ENCODE peak calls at places on chromosomes 12 and 14, in eight cellular contexts. F, V, M, N, C, Y, L and O are unnamed samples.

GRCh38 chr12:53306826-53307225 is 7.3 kb downstream of the MYG1 start:
- DNase-seq in F (no peak), V (no peak), M (no peak), N (no peak), C (no peak), Y (no peak), L (no peak), O (no peak)

GRCh38 chr12:14695685-14696084 is 714 bp downstream of the GUCY2C start:
- DNase-seq in F (no peak), V (no peak), M (no peak), N (no peak), C (no peak), Y (no peak), L (no peak), O (no peak)

GRCh38 chr14:85466678-85467077 is 63.3 kb upstream of the FLRT2 start:
- DNase-seq in F (no peak), V (no peak), M (peak), N (no peak), C (peak), Y (no peak), L (no peak), O (no peak)

GRCh38 chr12:81143057-81143456 is 65.2 kb downstream of the ACSS3 start:
- DNase-seq in F (no peak), V (no peak), M (no peak), N (no peak), C (no peak), Y (no peak), L (no peak), O (no peak)

GRCh38 chr12:66903782-66904396 is 225.0 kb upstream of the GRIP1 start:
- DNase-seq in F (no peak), V (no peak), M (no peak), N (no peak), C (no peak), Y (no peak), L (no peak), O (no peak)

GRCh38 chr12:70197362-70197744 is 45.9 kb upstream of the CNOT2 start:
- DNase-seq in F (no peak), V (no peak), M (no peak), N (no peak), C (no peak), Y (no peak), L (no peak), O (no peak)

GRCh38 chr12:58888131-58888783 is 32.0 kb downstream of the LRIG3 start:
- DNase-seq in F (peak), V (no peak), M (peak), N (no peak), C (peak), Y (peak), L (no peak), O (peak)

GRCh38 chr14:53640695-53641094 is 315.9 kb downstream of the BMP4 start:
- DNase-seq in F (no peak), V (no peak), M (peak), N (no peak), C (peak), Y (no peak), L (no peak), O (no peak)

GRCh38 chr14:92794961-92795360 is 856 bp downstream of the GOLGA5 start:
- DNase-seq in F (no peak), V (no peak), M (no peak), N (no peak), C (no peak), Y (no peak), L (no peak), O (no peak)

GRCh38 chr12:31204995-31205582 is 120.9 kb downstream of the SINHCAF start:
- DNase-seq in F (no peak), V (no peak), M (peak), N (no peak), C (peak), Y (no peak), L (no peak), O (no peak)

GRCh38 chr12:58916891-58917570 is 3.3 kb downstream of the LRIG3 start:
- DNase-seq in F (no peak), V (no peak), M (peak), N (no peak), C (peak), Y (no peak), L (no peak), O (no peak)

GRCh38 chr12:62724947-62725447 is 210.0 kb downstream of the PPM1H start:
- DNase-seq in F (peak), V (no peak), M (peak), N (no peak), C (peak), Y (peak), L (no peak), O (no peak)

GRCh38 chr12:44618960-44619359 is 257.2 kb downstream of the NELL2 start:
- DNase-seq in F (no peak), V (no peak), M (no peak), N (no peak), C (no peak), Y (no peak), L (no peak), O (no peak)

GRCh38 chr12:51642286-51642685 is 51.3 kb downstream of the SCN8A start:
- DNase-seq in F (no peak), V (no peak), M (no peak), N (no peak), C (no peak), Y (no peak), L (no peak), O (no peak)

GRCh38 chr14:95040723-95041476 is 116.4 kb downstream of the DICER1 start:
- DNase-seq in F (peak), V (no peak), M (peak), N (no peak), C (no peak), Y (no peak), L (no peak), O (no peak)

GRCh38 chr12:48183091-48183875 is at the start of gene CCDC184:
- DNase-seq in F (peak), V (peak), M (peak), N (peak), C (peak), Y (no peak), L (peak), O (peak)

GRCh38 chr12:93453633-93454032 is 11.9 kb upstream of the UBE2N start:
- DNase-seq in F (no peak), V (no peak), M (peak), N (no peak), C (peak), Y (no peak), L (no peak), O (no peak)

GRCh38 chr12:57477710-57478681 is 1.7 kb downstream of the ARHGAP9 start:
- DNase-seq in F (no peak), V (peak), M (peak), N (no peak), C (peak), Y (no peak), L (no peak), O (no peak)

GRCh38 chr12:76591461-76591860 is 31.9 kb upstream of the OSBPL8 start:
- DNase-seq in F (peak), V (no peak), M (peak), N (no peak), C (peak), Y (no peak), L (no peak), O (no peak)

GRCh38 chr12:123289911-123290310 is 18.3 kb upstream of the CDK2AP1 start:
- DNase-seq in F (no peak), V (no peak), M (no peak), N (no peak), C (no peak), Y (no peak), L (no peak), O (no peak)

GRCh38 chr12:101823891-101824290 is 6.9 kb downstream of the GNPTAB start:
- DNase-seq in F (peak), V (peak), M (no peak), N (peak), C (peak), Y (peak), L (no peak), O (no peak)

GRCh38 chr12:58069268-58069967 is 128.1 kb downstream of the ATP23 start:
- DNase-seq in F (no peak), V (no peak), M (peak), N (no peak), C (peak), Y (no peak), L (no peak), O (no peak)

GRCh38 chr14:63496837-63497400 is 46.3 kb downstream of the PPP2R5E start:
- DNase-seq in F (no peak), V (no peak), M (no peak), N (no peak), C (no peak), Y (no peak), L (no peak), O (no peak)

GRCh38 chr14:36582874-36583241 is 444 bp upstream of the NKX2-8 start:
- DNase-seq in F (no peak), V (no peak), M (no peak), N (no peak), C (no peak), Y (no peak), L (no peak), O (no peak)
- H3K4me3 ChIP-seq in F (no peak), V (no peak), M (no peak), N (no peak), C (no peak), Y (peak), L (peak), O (peak)

GRCh38 chr14:102320671-102321455 is 1.3 kb downstream of the ZNF839 start:
- DNase-seq in F (no peak), V (no peak), M (no peak), N (no peak), C (no peak), Y (no peak), L (no peak), O (no peak)
- H3K4me3 ChIP-seq in F (no peak), V (peak), M (peak), N (no peak), C (peak), Y (peak), L (peak), O (peak)

GRCh38 chr12:112133418-112133817 is 8.1 kb downstream of the TRAFD1 start:
- DNase-seq in F (no peak), V (no peak), M (no peak), N (no peak), C (no peak), Y (no peak), L (no peak), O (no peak)
- H3K4me3 ChIP-seq in F (no peak), V (no peak), M (no peak), N (no peak), C (no peak), Y (no peak), L (no peak), O (no peak)

DNA sequence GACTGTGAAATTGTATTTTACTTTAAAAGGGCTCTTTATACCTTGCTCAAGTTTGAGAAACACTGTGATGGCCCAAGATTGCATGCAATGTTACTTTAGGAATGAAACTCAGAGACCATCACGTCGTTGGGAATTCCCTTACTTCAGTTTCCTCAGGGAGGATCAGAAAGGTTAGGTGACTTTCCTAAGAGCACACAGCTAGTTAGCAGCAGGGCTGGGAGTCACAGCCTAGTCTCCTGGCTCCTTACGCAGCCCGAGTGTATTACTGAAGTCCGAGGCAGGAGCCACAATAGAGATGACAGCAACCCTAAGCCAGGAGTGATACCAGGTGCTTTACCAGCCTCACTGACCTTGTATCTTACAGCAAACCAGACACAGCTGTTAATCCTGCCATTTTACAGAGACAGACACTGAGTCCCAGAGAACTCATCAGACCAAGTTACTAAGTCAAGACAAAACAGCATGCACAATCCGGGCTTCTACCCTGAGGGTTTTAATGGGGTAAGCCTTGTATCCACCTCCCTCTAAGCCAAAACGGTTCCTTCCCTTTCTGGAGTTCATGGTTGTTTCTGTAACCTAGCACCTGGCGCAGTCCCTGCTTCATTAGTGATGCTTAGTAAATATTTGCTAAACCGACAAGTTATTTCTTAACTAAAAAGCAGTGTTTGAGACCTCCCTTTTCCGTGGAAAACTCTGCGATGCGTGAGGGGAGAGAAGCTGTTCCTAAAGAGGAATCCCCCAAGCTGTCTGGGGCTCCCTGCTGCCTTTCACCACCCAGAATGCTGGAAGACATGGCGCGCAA is 66.9 kb downstream of the RBM19 start:
- DNase-seq in F (no peak), V (no peak), M (no peak), N (no peak), C (no peak), Y (no peak), L (no peak), O (no peak)
- H3K4me3 ChIP-seq in F (no peak), V (no peak), M (no peak), N (no peak), C (no peak), Y (peak), L (no peak), O (no peak)